ENCODE peak calls at places on chromosomes 12 and 14, in six cellular contexts. C, I, Q, M, A and X are unnamed samples. For H3K9me3, the result is how much of the 10 kb centered on the place peaks cover.

GRCh38 chr14:73143003-73143402 is 6.7 kb downstream of the PSEN1 start:
- DNase-seq in C (no peak), I (no peak), Q (no peak), M (no peak), A (no peak), X (no peak)

GRCh38 chr12:116882742-116883141 is 1.5 kb upstream of the HRK start:
- DNase-seq in C (no peak), I (no peak), Q (no peak), M (no peak), A (no peak), X (peak)

GRCh38 chr14:65211341-65211987 is 109.1 kb upstream of the MAX start:
- DNase-seq in C (no peak), I (no peak), Q (no peak), M (no peak), A (peak), X (peak)

GRCh38 chr14:90419200-90419599 is 22.4 kb downstream of the CALM1 start:
- DNase-seq in C (peak), I (peak), Q (peak), M (peak), A (no peak), X (peak)

GRCh38 chr12:93335603-93336162 is 42.0 kb upstream of the NUDT4 start:
- DNase-seq in C (no peak), I (no peak), Q (no peak), M (no peak), A (no peak), X (no peak)

GRCh38 chr12:131452444-131452860 is 258.4 kb upstream of the SFSWAP start:
- DNase-seq in C (peak), I (peak), Q (no peak), M (no peak), A (peak), X (no peak)

GRCh38 chr12:66241061-66242043 is 52.3 kb downstream of the IRAK3 start:
- DNase-seq in C (no peak), I (no peak), Q (no peak), M (no peak), A (no peak), X (no peak)

GRCh38 chr14:61750708-61751474 is 11.3 kb upstream of the SNAPC1 start:
- DNase-seq in C (peak), I (peak), Q (peak), M (peak), A (no peak), X (peak)

GRCh38 chr14:51167587-51168219 is 72.3 kb upstream of the TMX1 start:
- DNase-seq in C (no peak), I (no peak), Q (no peak), M (peak), A (no peak), X (no peak)

GRCh38 chr12:81644503-81644902 is 114.6 kb downstream of the PPFIA2 start:
- DNase-seq in C (no peak), I (no peak), Q (no peak), M (no peak), A (peak), X (peak)

GRCh38 chr14:69263364-69263763 is 3.4 kb downstream of the GALNT16 start:
- DNase-seq in C (peak), I (no peak), Q (no peak), M (peak), A (no peak), X (no peak)

GRCh38 chr14:68401855-68402254 is 391.0 kb downstream of the ZFP36L1 start:
- DNase-seq in C (no peak), I (no peak), Q (no peak), M (no peak), A (no peak), X (no peak)

GRCh38 chr14:34593740-34594375 is 36.1 kb downstream of the SNX6 start:
- DNase-seq in C (peak), I (no peak), Q (no peak), M (no peak), A (no peak), X (no peak)

GRCh38 chr12:88982694-88983093 is 369.6 kb downstream of the DUSP6 start:
- DNase-seq in C (no peak), I (no peak), Q (no peak), M (no peak), A (no peak), X (no peak)

DNA sequence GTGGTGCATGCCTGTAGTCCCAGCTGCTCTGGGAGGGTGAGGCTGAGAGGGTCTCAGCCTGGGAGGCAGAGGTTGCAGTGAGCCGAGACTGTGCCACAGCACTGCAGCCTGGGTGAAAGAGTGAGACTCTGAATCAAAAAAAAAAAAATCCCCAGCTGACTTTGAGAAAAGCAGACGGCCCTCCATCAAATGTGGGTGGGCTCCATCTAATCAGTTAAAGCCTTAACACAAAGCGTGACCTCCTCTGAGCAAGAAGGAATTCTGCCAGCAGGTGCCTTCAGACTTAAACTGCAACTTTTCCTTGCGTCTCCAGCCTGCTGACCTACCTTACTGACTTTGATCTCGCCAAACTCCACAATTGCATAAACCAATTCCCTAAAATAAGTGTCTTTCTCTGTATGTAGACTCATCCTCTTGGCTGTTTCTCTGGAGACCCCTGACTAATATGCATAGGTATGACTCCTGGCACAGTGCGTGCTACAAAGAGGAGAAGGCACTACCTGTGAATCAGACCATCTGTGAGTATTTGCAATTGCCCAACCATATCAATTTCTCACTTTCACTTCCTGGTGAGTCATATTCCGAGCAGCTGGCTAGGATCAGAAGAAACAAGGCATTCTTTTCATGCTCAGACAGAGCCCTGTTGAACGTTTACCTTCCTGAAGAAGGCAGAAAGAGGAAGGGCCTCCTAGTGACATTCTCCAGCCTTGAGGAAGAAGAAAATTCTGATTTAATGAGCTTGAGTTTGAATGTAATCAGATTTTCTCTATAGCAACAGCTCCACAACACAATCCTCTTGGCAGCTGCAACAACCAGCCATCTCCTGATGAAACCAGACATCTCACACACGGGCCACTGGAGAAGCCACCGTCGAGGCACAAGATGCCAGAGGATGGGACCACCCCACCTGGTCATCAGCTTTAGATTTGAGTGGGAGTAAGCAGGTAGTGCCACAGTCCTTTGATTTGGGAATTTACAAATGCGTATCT is 54.3 kb downstream of the CLMN start:
- DNase-seq in C (peak), I (peak), Q (no peak), M (peak), A (peak), X (peak)
- TF ChIP-seq POLR2A in C (peak), I (no peak), Q (no peak), M (no peak), A (no peak), X (no peak)

GRCh38 chr12:14607561-14607960 is 39.9 kb upstream of the PLBD1 start:
- DNase-seq in C (no peak), I (no peak), Q (no peak), M (no peak), A (no peak), X (no peak)

GRCh38 chr12:14605401-14605989 is 37.8 kb upstream of the PLBD1 start:
- DNase-seq in C (no peak), I (no peak), Q (no peak), M (no peak), A (no peak), X (no peak)

GRCh38 chr12:14601692-14602091 is 34.0 kb upstream of the PLBD1 start:
- DNase-seq in C (no peak), I (no peak), Q (no peak), M (no peak), A (no peak), X (no peak)

GRCh38 chr12:14597480-14597879 is 29.8 kb upstream of the PLBD1 start:
- DNase-seq in C (no peak), I (no peak), Q (no peak), M (no peak), A (no peak), X (no peak)

GRCh38 chr12:14602128-14602527 is 34.4 kb upstream of the PLBD1 start:
- DNase-seq in C (no peak), I (no peak), Q (no peak), M (no peak), A (no peak), X (no peak)
- H3K9me3 ChIP-seq in C (under half), I (half or more), Q (under half), M (under half), A (under half), X (under half)

DNA sequence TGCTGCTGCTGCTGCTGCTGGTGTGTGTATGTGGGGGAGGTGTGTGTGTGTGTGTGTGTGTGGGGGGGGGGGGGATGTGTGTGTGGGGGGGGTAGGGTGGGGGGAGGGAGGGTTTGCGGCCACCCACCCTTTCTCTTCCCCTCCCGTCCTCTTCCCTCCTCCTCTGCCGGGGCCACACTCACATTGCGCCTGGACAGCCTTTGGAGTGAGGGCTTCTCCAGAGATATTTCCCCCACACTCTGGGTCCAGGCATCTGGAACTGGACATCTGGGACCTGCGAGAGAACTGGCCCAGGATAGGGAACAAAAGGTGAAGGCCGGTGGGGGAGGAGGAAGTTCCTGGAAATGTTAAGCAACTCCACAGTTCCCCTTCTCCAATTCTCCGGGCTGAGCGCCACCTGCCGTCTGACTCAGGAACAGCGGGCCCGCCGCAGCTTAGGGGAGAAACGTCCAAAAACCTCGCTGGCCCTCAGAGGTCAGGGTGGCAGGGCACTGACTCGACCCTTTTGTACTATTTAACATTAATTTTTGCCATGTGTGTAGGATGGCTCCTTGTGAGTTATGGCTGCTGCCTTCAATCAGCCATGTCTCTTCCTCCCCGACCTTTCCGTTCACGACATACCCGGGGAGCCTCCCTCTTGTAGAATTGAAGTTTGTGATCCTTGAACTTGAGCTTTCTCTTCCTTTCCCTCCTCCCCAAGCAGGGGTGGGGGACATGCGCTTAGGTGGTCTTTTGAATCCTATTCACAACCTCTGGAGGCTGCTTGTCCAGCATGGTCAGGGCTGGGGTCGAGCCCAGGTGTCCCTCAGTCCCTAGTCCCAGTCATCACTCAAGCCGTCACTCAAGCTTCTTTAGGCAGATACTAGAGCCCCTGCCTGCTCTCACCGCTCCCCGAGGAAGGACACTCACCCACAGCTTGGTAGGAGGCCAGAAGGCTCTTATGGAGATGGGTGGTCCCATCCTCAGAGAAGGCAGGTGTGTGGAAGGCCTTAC is at the start of gene C1RL:
- DNase-seq in C (peak), I (peak), Q (peak), M (peak), A (peak), X (peak)
- TF ChIP-seq POLR2A in C (no peak), I (no peak), Q (peak), M (peak), A (peak), X (no peak)

DNA sequence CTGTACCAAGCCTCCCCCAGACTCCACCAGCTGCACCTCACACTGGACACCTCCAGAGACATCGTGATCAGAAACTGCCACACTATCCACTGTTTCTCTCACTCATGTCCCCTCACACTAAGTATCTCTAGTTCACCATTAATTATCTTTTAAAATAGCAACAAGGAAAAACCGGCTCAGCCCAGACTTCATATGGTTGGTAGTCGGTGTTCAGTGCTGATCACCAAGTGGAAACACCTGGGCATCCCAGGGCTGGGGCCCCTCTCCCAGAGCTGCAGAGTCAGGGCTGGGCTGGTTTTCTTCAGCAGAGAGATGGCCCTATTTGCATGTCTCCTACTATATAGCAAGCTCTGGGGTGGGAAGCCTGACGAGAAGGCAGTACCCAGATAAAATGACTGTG is 1140.0 kb downstream of the TMEM121 start:
- DNase-seq in C (no peak), I (no peak), Q (no peak), M (no peak), A (no peak), X (no peak)
- H3K9me3 ChIP-seq in C (under half), I (under half), Q (under half), M (under half), A (under half), X (under half)